ENCODE peak calls at places on chromosomes 6 and 20, in four cellular contexts. P is colonic mucosa; H is CD8-positive, alpha-beta T cell; B is neural progenitor cell. D is an unnamed sample.

GRCh38 chr6:151075943-151076555 is 163.7 kb upstream of the AKAP12 start:
- DNase-seq in H (no peak), P (no peak), B (no peak), D (no peak)

GRCh38 chr6:93424303-93425064 is 5.1 kb upstream of the EPHA7 start:
- DNase-seq in P (no peak), H (no peak), B (peak), D (no peak)

GRCh38 chr20:12414446-12415274 is 497.0 kb downstream of the BTBD3 start:
- DNase-seq in P (no peak), B (no peak), H (no peak), D (no peak)

GRCh38 chr6:69105288-69105687 is 470.2 kb downstream of the ADGRB3 start:
- DNase-seq in H (no peak), B (no peak), P (no peak), D (no peak)

GRCh38 chr6:98839788-98840361 is 5.5 kb downstream of the POU3F2 start:
- DNase-seq in H (no peak), B (peak), P (no peak), D (no peak)

GRCh38 chr6:139313229-139313628 is 21.4 kb upstream of the TXLNB start:
- DNase-seq in B (peak), P (no peak), H (no peak), D (no peak)

GRCh38 chr6:8392569-8392968 is 42.8 kb downstream of the SLC35B3 start:
- DNase-seq in B (no peak), P (peak), H (no peak), D (no peak)

GRCh38 chr6:157200611-157201010 is 122.7 kb downstream of the TMEM242 start:
- DNase-seq in H (no peak), P (no peak), B (no peak), D (no peak)

GRCh38 chr6:35449287-35449881 is 2.8 kb upstream of the FANCE start:
- DNase-seq in B (peak), P (no peak), H (no peak), D (no peak)

GRCh38 chr6:35453236-35453635 is 1.1 kb downstream of the FANCE start:
- DNase-seq in B (no peak), P (no peak), H (no peak), D (no peak)

GRCh38 chr6:35451354-35452185 is 568 bp upstream of the FANCE start:
- DNase-seq in B (no peak), P (no peak), H (no peak), D (no peak)

GRCh38 chr6:35454843-35455110 is 2.6 kb downstream of the FANCE start:
- DNase-seq in B (no peak), P (no peak), H (no peak), D (no peak)

GRCh38 chr6:35452186-35453090 is at the start of gene FANCE:
- DNase-seq in B (peak), H (peak), P (peak), D (no peak)
- TF ChIP-seq CTCF in B (no peak), H (no peak), P (no peak), D (no peak)

GRCh38 chr20:787827-788226 is 19.5 kb upstream of the SLC52A3 start:
- DNase-seq in B (no peak), H (no peak), P (no peak), D (no peak)

GRCh38 chr20:796916-797315 is 28.6 kb upstream of the SLC52A3 start:
- DNase-seq in H (no peak), B (no peak), P (no peak), D (no peak)

GRCh38 chr20:791056-791455 is 22.8 kb upstream of the SLC52A3 start:
- DNase-seq in P (no peak), H (no peak), B (no peak), D (no peak)

DNA sequence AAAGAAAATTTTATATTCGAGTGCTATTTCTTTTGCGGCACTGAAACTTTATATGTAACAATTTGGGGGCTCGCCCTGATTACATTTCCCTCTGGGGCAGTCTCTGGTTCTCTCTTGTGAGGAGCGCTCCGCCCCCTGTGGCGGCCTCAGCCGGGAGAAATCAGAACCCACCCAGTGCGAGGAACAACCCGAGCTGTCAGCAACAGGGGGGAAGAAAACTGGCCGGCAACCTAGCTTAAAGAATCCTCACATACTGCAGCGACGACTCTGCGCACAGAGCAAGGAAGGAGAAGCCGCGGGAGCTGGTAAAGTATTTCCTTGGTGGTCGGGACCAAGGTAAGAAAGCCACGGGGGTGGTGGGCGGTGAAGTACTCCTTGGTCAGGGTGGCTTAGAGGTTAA is 23.9 kb upstream of the SLC52A3 start:
- DNase-seq in B (no peak), P (no peak), H (no peak), D (no peak)
- H3K4me3 ChIP-seq in B (no peak), P (no peak), H (no peak), D (no peak)

GRCh38 chr20:43409041-43409913 is 48.4 kb upstream of the SRSF6 start:
- DNase-seq in H (no peak), P (no peak), B (peak), D (no peak)

DNA sequence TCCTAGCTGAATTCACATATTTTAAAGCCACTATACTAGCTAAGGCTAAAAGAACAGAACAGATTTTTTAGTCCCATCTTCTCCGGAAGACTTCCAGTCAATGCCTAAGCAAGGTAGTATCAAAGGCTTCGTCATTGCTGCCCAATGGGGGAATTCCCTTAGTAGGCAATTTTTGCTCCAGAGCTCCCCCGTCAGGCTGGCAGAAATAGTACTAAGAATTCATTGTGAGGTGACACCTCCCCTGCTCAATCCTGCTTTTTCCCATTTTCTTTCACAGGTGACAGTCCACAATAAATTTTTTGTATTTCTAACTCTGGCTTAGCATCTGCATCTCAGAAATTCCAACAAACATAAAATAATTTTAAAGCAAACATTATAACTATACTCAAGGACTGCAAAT is 52.8 kb upstream of the SRSF6 start:
- DNase-seq in P (no peak), B (peak), H (no peak), D (no peak)
- TF ChIP-seq CTCF in P (no peak), B (peak), H (no peak), D (peak)

DNA sequence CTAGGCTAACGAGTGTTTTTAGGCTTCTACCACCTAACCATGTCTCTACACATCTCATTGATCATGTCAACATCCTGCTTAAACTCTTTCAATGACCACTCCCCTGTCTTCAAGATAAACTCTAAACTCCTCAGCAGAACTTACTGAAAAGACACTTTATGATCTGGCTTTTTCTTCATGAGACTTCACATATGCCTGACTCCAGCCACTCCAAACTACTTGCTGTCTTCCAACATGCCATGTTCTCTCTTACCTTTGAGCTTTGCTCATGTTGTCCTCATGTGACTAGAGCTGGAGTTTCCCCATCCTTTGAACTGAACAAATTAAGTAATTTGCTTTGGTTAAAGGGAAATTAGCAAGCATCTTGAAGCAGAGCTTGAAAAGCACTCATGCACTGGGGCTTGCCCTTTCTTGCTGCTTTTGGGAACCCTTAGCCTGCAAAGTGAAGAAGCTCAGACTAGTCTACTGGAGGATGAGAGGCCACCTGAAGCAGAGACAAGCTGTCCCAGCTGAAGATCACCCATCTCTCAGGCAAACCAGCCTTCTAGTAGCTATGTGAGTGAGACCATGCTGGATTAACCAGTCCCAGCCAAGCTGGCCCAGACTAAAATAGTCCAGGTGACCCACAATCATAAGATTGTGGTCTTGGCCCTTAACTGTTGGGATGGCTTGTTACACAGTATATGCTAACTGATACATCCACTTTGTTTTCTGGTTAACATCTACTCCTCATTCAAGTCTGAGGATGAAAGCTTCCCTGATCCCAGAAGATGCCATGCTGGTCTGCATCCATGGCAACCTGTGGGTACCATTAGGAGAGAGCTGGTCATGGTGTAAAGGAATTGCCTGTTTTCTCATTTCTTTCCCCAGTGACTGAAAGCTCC is 235.8 kb downstream of the GMPR start:
- DNase-seq in B (no peak), P (no peak), H (no peak), D (no peak)
- H3K4me3 ChIP-seq in B (no peak), P (no peak), H (no peak), D (no peak)

GRCh38 chr6:30836431-30836866 is 47.9 kb upstream of the DDR1 start:
- DNase-seq in H (no peak), P (no peak), B (no peak), D (no peak)

GRCh38 chr6:30837432-30837831 is 46.9 kb upstream of the DDR1 start:
- DNase-seq in B (no peak), P (no peak), H (no peak), D (no peak)

GRCh38 chr6:30837870-30838269 is 46.4 kb upstream of the DDR1 start:
- DNase-seq in P (no peak), H (no peak), B (no peak), D (no peak)

GRCh38 chr6:30835576-30835975 is 48.7 kb upstream of the DDR1 start:
- DNase-seq in H (no peak), P (no peak), B (no peak), D (no peak)

GRCh38 chr6:30836957-30837356 is 47.4 kb upstream of the DDR1 start:
- DNase-seq in H (no peak), B (no peak), P (no peak), D (no peak)
- TF ChIP-seq CTCF in H (no peak), B (no peak), P (no peak), D (no peak)

D was measured in AG04449.